ENCODE peak calls at places on chromosomes 11 and 22, in four cellular contexts. D, M, S and G are unnamed samples.

GRCh38 chr22:24816841-24817240 is 10.8 kb downstream of the SGSM1 start:
- DNase-seq in D (no peak), M (no peak), S (no peak), G (no peak)

GRCh38 chr11:97224396-97224795 is 834.6 kb downstream of the JRKL start:
- DNase-seq in D (no peak), M (no peak), S (no peak), G (no peak)

GRCh38 chr11:70521475-70522260 is 123.3 kb downstream of the CTTN start:
- DNase-seq in D (no peak), M (no peak), S (no peak), G (no peak)

GRCh38 chr11:29321293-29322132 is 695.3 kb downstream of the KCNA4 start:
- DNase-seq in D (peak), M (peak), S (no peak), G (peak)

GRCh38 chr22:43928418-43929307 is 5.1 kb downstream of the PNPLA3 start:
- DNase-seq in D (no peak), M (no peak), S (no peak), G (no peak)

GRCh38 chr11:102653744-102654291 is 28.7 kb upstream of the MMP20 start:
- DNase-seq in D (peak), M (peak), S (no peak), G (no peak)

GRCh38 chr22:25484498-25484897 is 80.0 kb upstream of the GRK3 start:
- DNase-seq in D (no peak), M (no peak), S (no peak), G (no peak)

GRCh38 chr11:3223932-3224729 is 5.5 kb upstream of the MRGPRG start:
- DNase-seq in D (no peak), M (no peak), S (no peak), G (no peak)

GRCh38 chr11:65778901-65779668 is 1.7 kb downstream of the AP5B1 start:
- DNase-seq in D (no peak), M (no peak), S (no peak), G (no peak)

GRCh38 chr11:94493146-94493442 is 550 bp downstream of the MRE11 start:
- DNase-seq in D (no peak), M (no peak), S (no peak), G (no peak)

GRCh38 chr11:129292092-129292491 is 83.6 kb upstream of the BARX2 start:
- DNase-seq in D (no peak), M (no peak), S (no peak), G (no peak)

GRCh38 chr11:68468217-68468828 is 7.8 kb downstream of the PPP6R3 start:
- DNase-seq in D (no peak), M (no peak), S (no peak), G (no peak)

GRCh38 chr11:64864135-64864472 is 14.3 kb downstream of the EHD1 start:
- DNase-seq in D (no peak), M (no peak), S (no peak), G (no peak)

GRCh38 chr11:11538277-11538960 is 83.4 kb downstream of the GALNT18 start:
- DNase-seq in D (no peak), M (no peak), S (no peak), G (no peak)

GRCh38 chr11:1421291-1421690 is 31.6 kb downstream of the BRSK2 start:
- DNase-seq in D (no peak), M (no peak), S (no peak), G (no peak)

GRCh38 chr11:129819237-129819636 is 3.6 kb downstream of the TMEM45B start:
- DNase-seq in D (no peak), M (peak), S (no peak), G (no peak)

GRCh38 chr11:77142091-77142975 is 14.3 kb downstream of the MYO7A start:
- DNase-seq in D (no peak), M (no peak), S (peak), G (no peak)

GRCh38 chr11:20937826-20938225 is 268.4 kb downstream of the NELL1 start:
- DNase-seq in D (no peak), M (no peak), S (no peak), G (no peak)

GRCh38 chr11:69301491-69302401 is 7.8 kb downstream of the MYEOV start:
- DNase-seq in D (peak), M (peak), S (peak), G (peak)

GRCh38 chr11:112513417-112513816 is 252.8 kb upstream of the PLET1 start:
- DNase-seq in D (no peak), M (no peak), S (no peak), G (no peak)

GRCh38 chr11:92224394-92225205 is at the start of gene FAT3:
- DNase-seq in D (peak), M (peak), S (no peak), G (peak)

GRCh38 chr11:69471329-69472052 is 10.0 kb upstream of the LINC01488 start:
- DNase-seq in D (no peak), M (peak), S (no peak), G (peak)

GRCh38 chr11:68841718-68842426 is at the start of gene CPT1A:
- DNase-seq in D (peak), M (peak), S (peak), G (peak)

GRCh38 chr11:112082729-112083128 is 3.8 kb downstream of the TIMM8B start:
- DNase-seq in D (peak), M (peak), S (no peak), G (peak)

GRCh38 chr11:76918941-76919386 is 58.2 kb downstream of the ACER3 start:
- DNase-seq in D (peak), M (peak), S (peak), G (peak)

GRCh38 chr22:45717787-45718186 is 46.2 kb downstream of the ATXN10 start:
- DNase-seq in D (peak), M (peak), S (no peak), G (peak)

GRCh38 chr11:119479685-119480275 is 56.8 kb upstream of the THY1 start:
- DNase-seq in D (peak), M (peak), S (no peak), G (peak)

GRCh38 chr11:120136356-120136755 is 1.6 kb downstream of the TRIM29 start:
- DNase-seq in D (no peak), M (no peak), S (no peak), G (no peak)

GRCh38 chr11:69705246-69705856 is 1.5 kb upstream of the FGF19 start:
- DNase-seq in D (no peak), M (no peak), S (no peak), G (no peak)

GRCh38 chr11:65559951-65560537 is 1.9 kb upstream of the LTBP3 start:
- DNase-seq in D (peak), M (peak), S (no peak), G (peak)

GRCh38 chr11:78319453-78319955 is 98.1 kb downstream of the GAB2 start:
- DNase-seq in D (peak), M (no peak), S (no peak), G (peak)